ENCODE peak calls at places on chromosomes 7 and 10, in six cellular contexts. K, J, Z, H, Q and E are unnamed samples.

GRCh38 chr7:48025630-48026029 is 3.3 kb downstream of the SUN3 start:
- DNase-seq in K (no peak), J (no peak), Z (no peak), H (no peak), Q (no peak), E (no peak)

GRCh38 chr7:90383879-90384278 is 19.4 kb upstream of the CLDN12 start:
- DNase-seq in K (no peak), J (no peak), Z (no peak), H (no peak), Q (no peak), E (no peak)

GRCh38 chr7:16785846-16786245 is 19.0 kb downstream of the AGR2 start:
- DNase-seq in K (no peak), J (no peak), Z (no peak), H (no peak), Q (no peak), E (no peak)

GRCh38 chr7:83562960-83563359 is 86.0 kb downstream of the SEMA3E start:
- DNase-seq in K (no peak), J (no peak), Z (no peak), H (no peak), Q (no peak), E (no peak)

GRCh38 chr10:118840071-118840775 is 85.5 kb upstream of the CACUL1 start:
- DNase-seq in K (no peak), J (no peak), Z (no peak), H (peak; percentile 23), Q (no peak), E (no peak)

GRCh38 chr10:103793920-103794883 is 61.2 kb downstream of the SH3PXD2A start:
- DNase-seq in K (no peak), J (no peak), Z (no peak), H (peak; percentile 88), Q (no peak), E (peak; percentile 75)

GRCh38 chr7:18305866-18306265 is 189.7 kb upstream of the HDAC9 start:
- DNase-seq in K (no peak), J (no peak), Z (no peak), H (no peak), Q (no peak), E (no peak)

GRCh38 chr7:99642099-99642498 is 25.4 kb downstream of the ZSCAN25 start:
- DNase-seq in K (no peak), J (no peak), Z (no peak), H (no peak), Q (no peak), E (no peak)

GRCh38 chr7:2993868-2994267 is 49.8 kb downstream of the CARD11 start:
- DNase-seq in K (peak; percentile 21), J (no peak), Z (no peak), H (peak; percentile 76), Q (peak; percentile 24), E (no peak)

GRCh38 chr10:95289003-95289920 is 1.5 kb downstream of the PDLIM1 start:
- DNase-seq in K (peak; percentile 82), J (no peak), Z (no peak), H (peak; percentile 70), Q (no peak), E (no peak)

DNA sequence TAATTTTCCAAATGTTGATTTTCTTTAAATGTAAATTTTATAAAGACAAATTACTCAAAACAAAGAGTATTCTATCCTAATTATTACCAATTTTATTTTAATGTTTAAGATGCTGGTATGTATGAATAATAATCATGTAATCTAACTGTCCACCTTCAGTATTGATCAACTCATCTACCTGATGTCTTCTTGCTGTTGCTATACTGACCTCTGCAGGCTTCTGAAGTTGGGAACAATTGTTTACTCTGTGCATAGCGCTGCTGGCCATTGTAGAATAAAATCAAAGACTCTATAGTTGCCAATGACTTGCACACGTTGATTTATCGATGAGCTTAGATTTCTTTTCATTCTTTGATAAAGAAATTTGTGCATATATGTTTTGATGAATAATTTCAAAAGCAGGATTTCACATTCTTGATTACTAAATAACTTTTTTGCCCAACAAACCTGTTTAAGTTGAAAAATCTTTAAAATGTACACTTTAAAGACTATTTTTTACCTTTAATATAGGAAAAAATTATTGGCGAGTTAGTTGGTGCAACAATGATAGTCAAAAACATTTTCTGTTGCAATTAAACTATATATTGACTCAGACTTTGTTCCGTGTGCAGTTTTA is 282.3 kb downstream of the TFEC start:
- DNase-seq in K (peak; percentile 36), J (no peak), Z (no peak), H (no peak), Q (no peak), E (no peak)
- TF ChIP-seq CTCF in K (peak; percentile 60), J (no peak), Z (peak; percentile 41), H (peak; percentile 28), Q (no peak), E (no peak)

DNA sequence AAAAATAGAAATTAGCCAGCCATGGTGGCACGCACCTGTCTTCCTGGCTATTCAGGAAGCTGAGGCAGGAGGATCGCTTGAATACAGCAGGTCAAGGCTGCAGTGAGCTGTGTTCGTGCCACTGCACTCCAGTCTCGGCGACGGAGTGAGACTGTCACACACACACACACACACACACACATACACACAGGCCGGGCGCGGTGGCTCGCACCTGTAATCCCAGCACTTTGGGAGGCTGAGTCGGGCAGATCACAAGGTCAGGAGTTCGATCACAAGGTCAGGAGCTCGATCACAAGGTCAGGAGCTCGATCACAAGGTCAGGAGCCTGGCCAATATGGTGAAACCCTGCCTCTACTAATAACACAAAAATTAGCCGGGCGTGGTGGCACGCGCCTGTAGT is 68.4 kb downstream of the ST8SIA6 start:
- DNase-seq in K (no peak), J (no peak), Z (no peak), H (no peak), Q (no peak), E (no peak)
- H3K4me1 ChIP-seq in K (peaks cover 3% of the 10 kb centered on the region), J (no peaks in the 10 kb centered on the region), Z (no peaks in the 10 kb centered on the region), H (peaks cover 4% of the 10 kb centered on the region), Q (no peaks in the 10 kb centered on the region), E (peaks cover 31% of the 10 kb centered on the region)

GRCh38 chr7:80735330-80735729 is 96.9 kb downstream of the CD36 start:
- DNase-seq in K (no peak), J (no peak), Z (no peak), H (no peak), Q (no peak), E (no peak)

GRCh38 chr7:80736371-80736770 is 97.9 kb downstream of the CD36 start:
- DNase-seq in K (no peak), J (no peak), Z (no peak), H (no peak), Q (no peak), E (no peak)

GRCh38 chr7:80726731-80727130 is 88.3 kb downstream of the CD36 start:
- DNase-seq in K (no peak), J (no peak), Z (no peak), H (no peak), Q (no peak), E (no peak)

GRCh38 chr7:80729586-80730320 is 91.3 kb downstream of the CD36 start:
- DNase-seq in K (no peak), J (no peak), Z (no peak), H (no peak), Q (no peak), E (no peak)

DNA sequence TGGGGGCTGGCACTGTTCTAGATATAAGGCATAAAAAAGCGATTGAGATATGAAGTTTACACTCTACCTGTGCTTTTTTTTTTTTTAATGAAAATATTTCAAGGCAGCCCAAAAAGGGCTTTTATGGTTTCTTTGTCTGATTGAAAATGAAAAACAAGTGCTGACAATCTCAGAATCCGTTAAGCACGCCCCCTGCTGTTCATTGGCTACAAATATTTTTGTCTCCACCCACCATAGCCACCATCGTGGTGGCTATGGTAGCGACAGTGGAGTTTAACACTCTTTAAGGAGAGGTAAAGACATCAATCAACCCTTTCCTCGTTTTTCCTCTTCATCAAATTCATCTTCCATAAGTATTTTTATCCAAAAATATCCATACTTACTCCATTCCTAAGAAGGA is 94.2 kb downstream of the CD36 start:
- DNase-seq in K (peak; percentile 50), J (no peak), Z (no peak), H (no peak), Q (no peak), E (no peak)
- TF ChIP-seq CTCF in K (peak; percentile 59), J (no peak), Z (peak; percentile 25), H (no peak), Q (no peak), E (no peak)

DNA sequence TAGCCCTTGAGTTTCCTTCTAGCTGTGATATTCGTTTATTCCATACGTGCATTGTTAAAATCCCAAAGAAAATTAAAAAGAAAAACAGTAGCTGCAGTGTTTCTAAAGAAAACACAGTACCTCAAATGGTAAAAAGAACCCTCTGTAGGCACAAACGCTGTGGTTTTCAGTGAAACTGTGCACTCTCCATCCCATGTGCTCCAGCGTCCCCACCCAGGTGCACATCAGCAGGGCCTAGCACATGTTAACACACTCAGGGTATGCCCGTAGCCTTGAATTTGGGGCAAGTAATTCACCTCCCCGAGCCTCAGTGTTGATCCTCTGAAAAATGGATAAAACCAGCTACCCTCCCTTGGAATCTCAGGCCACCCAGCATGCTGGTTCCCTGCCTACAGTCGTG is 9.5 kb downstream of the SLC18A2 start:
- DNase-seq in K (peak; percentile 16), J (no peak), Z (no peak), H (no peak), Q (no peak), E (no peak)
- H3K4me1 ChIP-seq in K (peaks cover 7% of the 10 kb centered on the region), J (peaks cover 15% of the 10 kb centered on the region), Z (no peaks in the 10 kb centered on the region), H (no peaks in the 10 kb centered on the region), Q (no peaks in the 10 kb centered on the region), E (no peaks in the 10 kb centered on the region)

GRCh38 chr10:121658111-121658510 is 59.9 kb upstream of the FGFR2 start:
- DNase-seq in K (no peak), J (no peak), Z (no peak), H (no peak), Q (no peak), E (no peak)
- TF ChIP-seq CTCF in K (no peak), J (no peak), Z (no peak), H (no peak), Q (no peak), E (no peak)

DNA sequence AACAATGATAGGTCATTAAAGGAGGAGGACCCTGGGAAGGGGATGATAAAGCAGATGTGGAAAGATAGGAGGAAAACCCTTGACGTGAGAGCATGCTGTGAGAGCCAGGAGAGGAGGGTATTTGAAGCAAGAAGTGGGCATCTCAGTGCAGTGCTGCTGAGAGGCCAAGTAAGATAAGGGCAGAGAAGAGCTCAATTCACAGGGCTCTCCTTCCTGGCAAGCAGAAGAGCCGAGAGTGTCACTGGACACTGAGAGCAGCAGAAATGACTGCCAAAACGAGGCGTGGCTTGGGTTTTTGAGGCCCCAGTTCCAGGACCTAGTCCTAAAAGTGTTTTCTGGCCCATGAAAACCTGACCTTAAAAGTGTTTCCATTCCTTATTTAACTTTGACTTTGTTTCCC is 213.5 kb downstream of the LHFPL3 start:
- DNase-seq in K (no peak), J (no peak), Z (no peak), H (no peak), Q (no peak), E (no peak)
- H3K4me1 ChIP-seq in K (no peaks in the 10 kb centered on the region), J (no peaks in the 10 kb centered on the region), Z (no peaks in the 10 kb centered on the region), H (no peaks in the 10 kb centered on the region), Q (no peaks in the 10 kb centered on the region), E (no peaks in the 10 kb centered on the region)

GRCh38 chr10:92517034-92517655 is 56.7 kb downstream of the IDE start:
- DNase-seq in K (peak; percentile 90), J (peak; percentile 61), Z (no peak), H (peak; percentile 64), Q (peak; percentile 64), E (no peak)
- TF ChIP-seq CTCF in K (peak; percentile 89), J (peak; percentile 81), Z (peak; percentile 65), H (peak; percentile 75), Q (peak; percentile 71), E (peak; percentile 77)